ENCODE peak calls at places on chromosome X, in seven cellular contexts. H is fibroblast of lung, R is heart left ventricle, L is OCI-LY7, O is SK-N-SH, M is hepatocyte, C is upper lobe of right lung. X is an unnamed sample. For H3K4me1, the result is how much of the 10 kb centered on the place peaks cover.

GRCh38 chrX:78327370-78328048 is at the start of gene CYSLTR1:
- DNase-seq in M (no peak), R (no peak), C (no peak), H (no peak), O (no peak), L (peak), X (no peak)

GRCh38 chrX:133661962-133662839 is 246.9 kb upstream of the GPC4 start:
- DNase-seq in L (no peak), R (no peak), C (no peak), H (no peak), O (no peak), M (no peak), X (no peak)

GRCh38 chrX:1592128-1592862 is 891 bp downstream of the AKAP17A start:
- DNase-seq in H (peak), M (peak), C (peak), O (peak), L (peak), R (no peak), X (peak)

GRCh38 chrX:50721771-50722521 is 92.0 kb downstream of the SHROOM4 start:
- DNase-seq in L (no peak), O (no peak), C (no peak), H (peak), M (no peak), R (no peak), X (peak)

GRCh38 chrX:49915352-49916222 is 6.8 kb upstream of the CLCN5 start:
- DNase-seq in O (peak), R (no peak), M (peak), H (peak), L (peak), C (no peak), X (peak)

GRCh38 chrX:10617186-10617963 is 3.0 kb downstream of the MID1 start:
- DNase-seq in M (no peak), H (peak), O (no peak), L (no peak), C (no peak), R (no peak), X (no peak)

GRCh38 chrX:53547668-53548067 is 113.5 kb upstream of the HSD17B10 start:
- DNase-seq in R (no peak), M (no peak), C (no peak), O (no peak), H (no peak), L (no peak), X (no peak)

GRCh38 chrX:16002185-16002584 is 121.2 kb upstream of the GRPR start:
- DNase-seq in O (no peak), H (peak), L (no peak), R (no peak), C (no peak), M (no peak), X (no peak)

GRCh38 chrX:113058634-113059033 is 218.0 kb upstream of the AMOT start:
- DNase-seq in O (no peak), L (no peak), H (peak), R (no peak), C (no peak), M (no peak), X (no peak)

GRCh38 chrX:5829469-5829868 is 399.2 kb downstream of the NLGN4X start:
- DNase-seq in L (no peak), H (no peak), O (no peak), C (no peak), M (no peak), R (no peak), X (no peak)

GRCh38 chrX:38458071-38458470 is 103.3 kb upstream of the TSPAN7 start:
- DNase-seq in R (no peak), H (no peak), C (no peak), M (peak), L (no peak), O (no peak), X (no peak)

GRCh38 chrX:48539345-48540014 is at the start of gene TBC1D25:
- DNase-seq in C (peak), R (peak), O (peak), L (peak), H (peak), M (peak), X (peak)

GRCh38 chrX:53000447-53001208 is 42.3 kb upstream of the FAM156A start:
- DNase-seq in O (no peak), L (peak), C (no peak), M (no peak), R (no peak), H (no peak), X (no peak)

GRCh38 chrX:42934020-42934701 is 156.2 kb upstream of the PPP1R2C start:
- DNase-seq in H (peak), R (no peak), M (no peak), L (peak), O (no peak), C (no peak), X (no peak)

GRCh38 chrX:98207947-98208346 is 1324.2 kb downstream of the RPA4 start:
- DNase-seq in O (no peak), M (no peak), L (no peak), C (no peak), R (no peak), H (no peak), X (no peak)

GRCh38 chrX:49842603-49843002 is 13.5 kb downstream of the PAGE4 start:
- DNase-seq in C (no peak), M (no peak), L (no peak), R (no peak), H (no peak), O (no peak), X (no peak)

GRCh38 chrX:2874222-2875135 is 45.7 kb downstream of the GYG2 start:
- DNase-seq in C (no peak), L (no peak), R (no peak), H (no peak), M (no peak), O (no peak), X (no peak)

GRCh38 chrX:6856471-6856870 is 291.0 kb upstream of the STS start:
- DNase-seq in H (no peak), L (no peak), M (no peak), R (no peak), C (no peak), O (no peak), X (no peak)

GRCh38 chrX:130110379-130111219 is at the start of gene ELF4:
- DNase-seq in M (peak), O (peak), L (peak), R (peak), H (peak), C (peak), X (peak)

GRCh38 chrX:15718283-15718970 is 19.6 kb upstream of the CA5B start:
- DNase-seq in M (peak), C (no peak), H (no peak), O (no peak), L (no peak), R (no peak), X (peak)

GRCh38 chrX:8323356-8323755 is 141.3 kb upstream of the VCX3B start:
- DNase-seq in R (no peak), O (no peak), M (no peak), C (no peak), L (no peak), H (no peak), X (peak)

GRCh38 chrX:97685753-97686152 is 802.0 kb downstream of the RPA4 start:
- DNase-seq in R (no peak), M (peak), H (peak), C (no peak), L (peak), O (peak), X (no peak)

GRCh38 chrX:130296743-130297142 is 28.0 kb upstream of the ZNF280C start:
- DNase-seq in O (no peak), M (no peak), C (no peak), R (no peak), L (no peak), H (no peak), X (no peak)

GRCh38 chrX:11757729-11758399 is at the start of gene MSL3:
- DNase-seq in O (peak), H (peak), C (peak), R (peak), L (peak), M (peak), X (peak)

GRCh38 chrX:14865201-14865600 is 7.7 kb downstream of the FANCB start:
- DNase-seq in O (no peak), M (no peak), R (no peak), C (no peak), H (peak), L (no peak), X (no peak)

GRCh38 chrX:69152398-69152797 is 12.9 kb downstream of the PJA1 start:
- DNase-seq in C (no peak), O (peak), H (no peak), R (no peak), L (no peak), M (no peak), X (peak)

GRCh38 chrX:71616672-71617529 is 1.4 kb downstream of the CXCR3 start:
- DNase-seq in H (no peak), R (no peak), O (peak), C (no peak), M (no peak), L (no peak), X (peak)

GRCh38 chrX:119669424-119670037 is 23.4 kb downstream of the SEPTIN6 start:
- DNase-seq in M (peak), H (peak), L (no peak), O (peak), R (no peak), C (no peak), X (no peak)

GRCh38 chrX:53356186-53356585 is 66.3 kb downstream of the SMC1A start:
- DNase-seq in R (no peak), L (peak), H (no peak), C (no peak), O (peak), M (no peak), X (peak)

GRCh38 chrX:107738272-107738671 is 37.3 kb downstream of the TSC22D3 start:
- DNase-seq in L (no peak), H (no peak), O (no peak), C (no peak), M (no peak), R (peak), X (peak)

GRCh38 chrX:107741318-107741813 is 34.2 kb downstream of the TSC22D3 start:
- DNase-seq in R (no peak), O (no peak), M (no peak), L (no peak), H (no peak), C (no peak), X (no peak)

GRCh38 chrX:107736781-107737531 is 38.6 kb downstream of the TSC22D3 start:
- DNase-seq in L (no peak), R (no peak), O (no peak), C (no peak), M (no peak), H (no peak), X (peak)

GRCh38 chrX:107738768-107739167 is 36.8 kb downstream of the TSC22D3 start:
- DNase-seq in M (no peak), C (no peak), L (no peak), O (no peak), H (no peak), R (no peak), X (no peak)

DNA sequence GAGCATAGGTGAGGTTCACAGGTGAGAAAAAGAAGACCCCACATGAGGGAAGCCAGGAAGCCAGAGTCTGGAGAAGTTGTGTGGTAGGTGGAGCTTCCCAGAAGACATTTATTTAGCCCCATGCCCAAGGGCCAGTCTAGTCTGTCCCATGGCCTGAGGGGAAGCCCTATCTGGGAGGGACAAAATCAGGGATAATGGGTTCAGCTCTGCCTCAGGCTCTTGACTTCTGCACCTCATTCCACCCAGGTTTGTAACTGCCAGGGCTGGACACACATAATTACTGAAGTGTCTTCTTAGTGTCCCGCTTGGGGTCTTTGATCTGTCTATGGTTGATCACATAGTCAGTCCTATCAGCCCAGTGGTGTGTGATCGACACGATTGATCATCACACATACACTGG is 36.0 kb downstream of the TSC22D3 start:
- DNase-seq in M (no peak), H (no peak), O (no peak), L (no peak), C (no peak), R (no peak), X (no peak)
- H3K4me1 ChIP-seq in M (under half), H (under half), O (under half), L (under half), C (under half), R (under half), X (under half)

GRCh38 chrX:136660896-136661295 is 12.9 kb downstream of the CD40LG start:
- DNase-seq in C (no peak), O (no peak), R (no peak), H (no peak), M (no peak), L (no peak), X (no peak)
- TF ChIP-seq CTCF in C (no peak), O (no peak), R (no peak), H (no peak), M (no peak), L (no peak), X (no peak)

DNA sequence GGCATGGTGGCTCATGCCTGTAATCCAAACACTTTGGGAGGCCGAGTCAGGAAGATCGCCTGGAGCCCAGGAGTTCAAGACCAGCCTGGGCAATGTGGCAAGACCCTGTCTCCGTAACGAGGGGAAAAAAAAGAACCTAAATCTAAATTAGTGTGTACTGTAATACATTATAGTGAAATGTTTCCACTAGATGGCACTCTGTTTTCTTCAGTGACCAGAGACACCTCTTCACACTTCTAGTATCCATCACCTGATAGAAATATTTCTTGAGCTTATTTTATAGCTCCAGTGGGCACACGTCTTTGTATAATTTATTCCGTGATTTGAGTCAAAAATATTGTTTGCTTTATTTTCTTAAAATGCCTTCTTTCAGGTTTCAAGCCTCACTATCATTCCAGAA is 600.9 kb upstream of the DIPK2B start:
- DNase-seq in M (peak), O (peak), C (no peak), R (no peak), L (peak), H (peak), X (no peak)
- H3K4me1 ChIP-seq in M (under half), O (under half), C (under half), R (under half), L (under half), H (under half), X (under half)

GRCh38 chrX:30741545-30741944 is 88.3 kb downstream of the GK start:
- DNase-seq in M (no peak), R (no peak), C (no peak), L (no peak), H (no peak), O (no peak), X (no peak)

GRCh38 chrX:30733852-30734660 is 80.8 kb downstream of the GK start:
- DNase-seq in O (no peak), L (no peak), H (no peak), R (no peak), M (no peak), C (no peak), X (no peak)

GRCh38 chrX:30734782-30735181 is 81.6 kb downstream of the GK start:
- DNase-seq in O (no peak), H (no peak), R (no peak), L (no peak), M (no peak), C (no peak), X (no peak)

DNA sequence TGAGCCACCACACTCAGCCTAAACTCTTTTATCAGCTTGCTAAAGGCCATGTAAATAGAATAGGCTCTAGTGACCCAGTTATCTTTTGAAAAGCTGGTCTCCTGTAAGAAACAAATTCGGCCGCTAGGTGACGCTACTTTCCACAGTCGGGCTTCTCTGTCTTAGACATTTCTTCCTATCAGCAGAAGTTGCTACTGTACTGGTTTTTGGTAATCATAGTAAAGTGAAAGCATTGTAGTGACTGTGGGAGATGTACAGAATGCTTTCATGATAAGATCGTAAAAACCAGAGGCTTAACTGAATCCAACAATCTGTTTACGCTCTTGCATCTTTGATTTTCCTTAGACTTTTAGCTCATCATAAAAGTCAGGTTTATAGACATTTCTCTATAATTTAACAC is 82.6 kb downstream of the GK start:
- DNase-seq in R (no peak), O (peak), L (peak), M (peak), C (no peak), H (peak), X (peak)
- TF ChIP-seq CTCF in R (peak), O (peak), L (peak), M (peak), C (peak), H (peak), X (peak)

GRCh38 chrX:103554687-103555417 is 30.5 kb upstream of the TCEAL4 start:
- DNase-seq in M (peak), O (peak), C (no peak), L (peak), R (no peak), H (peak), X (peak)
- H3K4me1 ChIP-seq in M (under half), O (under half), C (under half), L (under half), R (under half), H (under half), X (under half)

X was measured in endodermal cell.